ENCODE peak calls at places on chromosomes 16 and 17, in eight cellular contexts. One of them, this sample, is unnamed.
A peak's percentile ranks its signal among the peaks of the same experiment; 100 is the strongest.

GRCh38 chr16:11698271-11698689 is 30.0 kb downstream of the SNN start:
- DNase-seq in ovary: no peak
- DNase-seq in CD4-positive, alpha-beta T cell: no peak
- DNase-seq in fibroblast of lung: peak; percentile 28
- DNase-seq in caudate nucleus: no peak
- DNase-seq in Peyer's patch: no peak
- DNase-seq in AG04450: no peak
- DNase-seq in small intestine: peak; percentile 86
- DNase-seq in this sample: no peak

GRCh38 chr17:679491-679890 is 35.1 kb downstream of the VPS53 start:
- DNase-seq in ovary: no peak
- DNase-seq in CD4-positive, alpha-beta T cell: no peak
- DNase-seq in fibroblast of lung: no peak
- DNase-seq in caudate nucleus: no peak
- DNase-seq in Peyer's patch: no peak
- DNase-seq in AG04450: no peak
- DNase-seq in small intestine: no peak
- DNase-seq in this sample: no peak

GRCh38 chr17:75825748-75826370 is 18.3 kb downstream of the UNC13D start:
- DNase-seq in ovary: no peak
- DNase-seq in CD4-positive, alpha-beta T cell: no peak
- DNase-seq in fibroblast of lung: no peak
- DNase-seq in caudate nucleus: no peak
- DNase-seq in Peyer's patch: no peak
- DNase-seq in AG04450: no peak
- DNase-seq in small intestine: no peak
- DNase-seq in this sample: no peak

GRCh38 chr16:6170022-6170421 is 1072.4 kb upstream of the EEF2KMT start:
- DNase-seq in ovary: no peak
- DNase-seq in CD4-positive, alpha-beta T cell: no peak
- DNase-seq in fibroblast of lung: no peak
- DNase-seq in caudate nucleus: no peak
- DNase-seq in Peyer's patch: no peak
- DNase-seq in AG04450: no peak
- DNase-seq in small intestine: no peak
- DNase-seq in this sample: no peak

GRCh38 chr17:66420961-66421371 is 118.6 kb downstream of the PRKCA start:
- DNase-seq in ovary: peak; percentile 26
- DNase-seq in CD4-positive, alpha-beta T cell: no peak
- DNase-seq in fibroblast of lung: peak; percentile 89
- DNase-seq in caudate nucleus: no peak
- DNase-seq in Peyer's patch: no peak
- DNase-seq in AG04450: no peak
- DNase-seq in small intestine: no peak
- DNase-seq in this sample: no peak

GRCh38 chr16:29667755-29668154 is 4.7 kb downstream of the SPN start:
- DNase-seq in ovary: no peak
- DNase-seq in CD4-positive, alpha-beta T cell: no peak
- DNase-seq in fibroblast of lung: no peak
- DNase-seq in caudate nucleus: no peak
- DNase-seq in Peyer's patch: no peak
- DNase-seq in AG04450: no peak
- DNase-seq in small intestine: no peak
- DNase-seq in this sample: no peak

GRCh38 chr16:17162560-17162959 is 308.2 kb downstream of the XYLT1 start:
- DNase-seq in ovary: no peak
- DNase-seq in CD4-positive, alpha-beta T cell: no peak
- DNase-seq in fibroblast of lung: no peak
- DNase-seq in caudate nucleus: no peak
- DNase-seq in Peyer's patch: no peak
- DNase-seq in AG04450: no peak
- DNase-seq in small intestine: no peak
- DNase-seq in this sample: no peak

GRCh38 chr17:11240841-11241610 is at the start of gene SHISA6:
- DNase-seq in ovary: no peak
- DNase-seq in CD4-positive, alpha-beta T cell: no peak
- DNase-seq in fibroblast of lung: no peak
- DNase-seq in caudate nucleus: no peak
- DNase-seq in Peyer's patch: no peak
- DNase-seq in AG04450: no peak
- DNase-seq in small intestine: no peak
- DNase-seq in this sample: no peak

GRCh38 chr17:63402808-63403207 is 43.3 kb downstream of the CYB561 start:
- DNase-seq in ovary: no peak
- DNase-seq in CD4-positive, alpha-beta T cell: no peak
- DNase-seq in fibroblast of lung: peak; percentile 82
- DNase-seq in caudate nucleus: no peak
- DNase-seq in Peyer's patch: no peak
- DNase-seq in AG04450: peak; percentile 67
- DNase-seq in small intestine: no peak
- DNase-seq in this sample: no peak

GRCh38 chr17:66737524-66737923 is 97.4 kb upstream of the CACNG5 start:
- DNase-seq in ovary: peak; percentile 41
- DNase-seq in CD4-positive, alpha-beta T cell: no peak
- DNase-seq in fibroblast of lung: peak; percentile 61
- DNase-seq in caudate nucleus: no peak
- DNase-seq in Peyer's patch: no peak
- DNase-seq in AG04450: no peak
- DNase-seq in small intestine: no peak
- DNase-seq in this sample: no peak

GRCh38 chr17:75639327-75639726 is 6.1 kb downstream of the SMIM5 start:
- DNase-seq in ovary: no peak
- DNase-seq in CD4-positive, alpha-beta T cell: no peak
- DNase-seq in fibroblast of lung: no peak
- DNase-seq in caudate nucleus: no peak
- DNase-seq in Peyer's patch: no peak
- DNase-seq in AG04450: no peak
- DNase-seq in small intestine: no peak
- DNase-seq in this sample: no peak

GRCh38 chr16:4369006-4369766 is 2.5 kb upstream of the VASN start:
- DNase-seq in ovary: no peak
- DNase-seq in CD4-positive, alpha-beta T cell: no peak
- DNase-seq in fibroblast of lung: no peak
- DNase-seq in caudate nucleus: no peak
- DNase-seq in Peyer's patch: no peak
- DNase-seq in AG04450: no peak
- DNase-seq in small intestine: no peak
- DNase-seq in this sample: no peak

GRCh38 chr17:1718362-1719165 is 5.9 kb upstream of the WDR81 start:
- DNase-seq in ovary: peak; percentile 43
- DNase-seq in CD4-positive, alpha-beta T cell: no peak
- DNase-seq in fibroblast of lung: no peak
- DNase-seq in caudate nucleus: no peak
- DNase-seq in Peyer's patch: no peak
- DNase-seq in AG04450: no peak
- DNase-seq in small intestine: no peak
- DNase-seq in this sample: no peak

DNA sequence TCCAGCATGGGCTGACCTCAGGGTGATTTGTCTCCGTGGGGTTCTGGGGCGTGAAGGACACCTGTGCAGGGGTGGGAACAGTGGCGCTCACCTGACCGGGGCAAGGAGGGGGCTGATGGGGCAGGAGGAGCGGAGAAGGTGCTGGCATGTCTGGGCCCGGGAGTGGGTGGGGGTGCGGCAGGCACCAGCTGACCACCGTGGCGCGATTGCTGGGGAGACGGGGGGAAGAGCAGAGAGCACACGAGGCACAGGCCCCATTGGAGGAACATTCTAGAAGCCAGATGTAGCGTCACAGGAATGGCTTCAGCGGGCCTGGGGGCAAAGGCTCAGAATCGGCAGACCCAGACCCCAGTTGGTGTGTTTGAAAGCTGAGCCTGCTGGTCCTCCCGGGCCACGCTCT is 12.1 kb downstream of the CACNA1H start:
- DNase-seq in ovary: no peak
- DNase-seq in CD4-positive, alpha-beta T cell: no peak
- DNase-seq in fibroblast of lung: no peak
- DNase-seq in caudate nucleus: no peak
- DNase-seq in Peyer's patch: no peak
- DNase-seq in AG04450: no peak
- DNase-seq in small intestine: no peak
- DNase-seq in this sample: no peak
- H3K27ac ChIP-seq in ovary: no peak overlapping the region
- H3K27ac ChIP-seq in CD4-positive, alpha-beta T cell: no peak overlapping the region
- H3K27ac ChIP-seq in fibroblast of lung: no peak overlapping the region
- H3K27ac ChIP-seq in caudate nucleus: no peak overlapping the region
- H3K27ac ChIP-seq in Peyer's patch: no peak overlapping the region
- H3K27ac ChIP-seq in AG04450: no peak overlapping the region
- H3K27ac ChIP-seq in small intestine: no peak overlapping the region
- H3K27ac ChIP-seq in this sample: no peak overlapping the region

GRCh38 chr17:45290269-45290765 is 26.5 kb downstream of the MAP3K14 start:
- DNase-seq in ovary: no peak
- DNase-seq in CD4-positive, alpha-beta T cell: no peak
- DNase-seq in fibroblast of lung: no peak
- DNase-seq in caudate nucleus: no peak
- DNase-seq in Peyer's patch: peak; percentile 41
- DNase-seq in AG04450: no peak
- DNase-seq in small intestine: no peak
- DNase-seq in this sample: no peak

GRCh38 chr17:45291170-45291805 is 25.5 kb downstream of the MAP3K14 start:
- DNase-seq in ovary: no peak
- DNase-seq in CD4-positive, alpha-beta T cell: no peak
- DNase-seq in fibroblast of lung: no peak
- DNase-seq in caudate nucleus: no peak
- DNase-seq in Peyer's patch: peak; percentile 48
- DNase-seq in AG04450: no peak
- DNase-seq in small intestine: no peak
- DNase-seq in this sample: no peak

GRCh38 chr17:45288825-45289224 is 26.9 kb upstream of the SPATA32 start:
- DNase-seq in ovary: no peak
- DNase-seq in CD4-positive, alpha-beta T cell: no peak
- DNase-seq in fibroblast of lung: peak; percentile 36
- DNase-seq in caudate nucleus: no peak
- DNase-seq in Peyer's patch: peak; percentile 36
- DNase-seq in AG04450: no peak
- DNase-seq in small intestine: peak; percentile 45
- DNase-seq in this sample: no peak

GRCh38 chr17:45287526-45288264 is 25.8 kb upstream of the SPATA32 start:
- DNase-seq in ovary: no peak
- DNase-seq in CD4-positive, alpha-beta T cell: no peak
- DNase-seq in fibroblast of lung: no peak
- DNase-seq in caudate nucleus: no peak
- DNase-seq in Peyer's patch: no peak
- DNase-seq in AG04450: no peak
- DNase-seq in small intestine: peak; percentile 80
- DNase-seq in this sample: no peak

DNA sequence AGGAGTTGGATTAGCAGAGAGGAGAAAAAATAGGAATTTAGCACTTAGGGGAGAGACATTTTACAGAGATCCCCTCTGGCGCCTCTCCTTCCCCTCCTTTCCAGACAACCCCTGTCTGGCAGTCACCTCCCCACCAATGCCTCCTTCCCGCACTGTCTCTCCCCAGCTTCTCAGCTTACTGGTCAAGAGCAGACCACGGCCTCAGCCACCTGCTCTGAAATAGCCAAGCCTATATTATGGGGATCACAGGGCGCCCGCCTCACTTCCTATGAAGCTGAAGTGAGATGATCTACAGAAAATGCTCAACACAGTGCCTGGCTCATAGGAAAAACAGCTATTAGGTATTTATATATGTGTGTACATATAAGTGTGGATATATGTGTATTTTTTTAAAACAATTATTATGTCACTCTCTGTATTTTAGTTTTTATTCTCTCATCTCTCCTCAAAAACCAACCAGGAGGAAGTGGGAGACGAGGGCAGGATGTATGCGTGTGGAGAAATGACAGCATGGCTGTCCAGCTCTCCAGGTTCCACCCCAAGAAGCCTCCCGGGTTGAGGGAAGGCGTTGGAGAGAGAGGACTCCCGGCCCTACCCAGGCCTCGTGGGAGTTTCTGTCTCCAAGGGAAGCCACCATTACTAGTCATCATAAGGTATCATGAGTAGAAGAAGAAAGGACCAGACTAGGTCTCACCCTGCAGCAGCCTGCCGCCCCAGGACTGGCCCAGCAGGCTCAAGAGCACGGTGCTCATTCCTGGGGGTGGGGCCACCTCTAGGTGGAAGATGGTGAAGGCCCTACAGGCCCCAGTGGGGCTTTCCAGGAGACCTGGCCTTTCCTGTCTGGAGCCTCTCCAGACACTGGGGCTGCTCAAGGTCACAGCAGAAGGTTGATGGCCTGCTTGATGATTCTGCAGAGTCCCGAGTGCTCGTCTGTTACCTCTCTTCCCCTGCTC is 27.2 kb downstream of the MAP3K14 start:
- DNase-seq in ovary: no peak
- DNase-seq in CD4-positive, alpha-beta T cell: no peak
- DNase-seq in fibroblast of lung: no peak
- DNase-seq in caudate nucleus: no peak
- DNase-seq in Peyer's patch: peak; percentile 50
- DNase-seq in AG04450: no peak
- DNase-seq in small intestine: no peak
- DNase-seq in this sample: no peak
- H3K27ac ChIP-seq in ovary: no peak overlapping the region
- H3K27ac ChIP-seq in CD4-positive, alpha-beta T cell: no peak overlapping the region
- H3K27ac ChIP-seq in fibroblast of lung: no peak overlapping the region
- H3K27ac ChIP-seq in caudate nucleus: no peak overlapping the region
- H3K27ac ChIP-seq in Peyer's patch: peak overlapping the region; percentile 37
- H3K27ac ChIP-seq in AG04450: no peak overlapping the region
- H3K27ac ChIP-seq in small intestine: peak overlapping the region; percentile 79
- H3K27ac ChIP-seq in this sample: no peak overlapping the region

GRCh38 chr16:73051903-73052302 is 4.0 kb upstream of the ZFHX3 start:
- DNase-seq in ovary: no peak
- DNase-seq in CD4-positive, alpha-beta T cell: no peak
- DNase-seq in fibroblast of lung: no peak
- DNase-seq in caudate nucleus: no peak
- DNase-seq in Peyer's patch: no peak
- DNase-seq in AG04450: no peak
- DNase-seq in small intestine: no peak
- DNase-seq in this sample: no peak
- H3K27ac ChIP-seq in ovary: no peak overlapping the region
- H3K27ac ChIP-seq in CD4-positive, alpha-beta T cell: no peak overlapping the region
- H3K27ac ChIP-seq in fibroblast of lung: peak overlapping the region; percentile 95
- H3K27ac ChIP-seq in caudate nucleus: peak overlapping the region; percentile 83
- H3K27ac ChIP-seq in Peyer's patch: no peak overlapping the region
- H3K27ac ChIP-seq in AG04450: peak overlapping the region; percentile 54
- H3K27ac ChIP-seq in small intestine: no peak overlapping the region
- H3K27ac ChIP-seq in this sample: no peak overlapping the region

DNA sequence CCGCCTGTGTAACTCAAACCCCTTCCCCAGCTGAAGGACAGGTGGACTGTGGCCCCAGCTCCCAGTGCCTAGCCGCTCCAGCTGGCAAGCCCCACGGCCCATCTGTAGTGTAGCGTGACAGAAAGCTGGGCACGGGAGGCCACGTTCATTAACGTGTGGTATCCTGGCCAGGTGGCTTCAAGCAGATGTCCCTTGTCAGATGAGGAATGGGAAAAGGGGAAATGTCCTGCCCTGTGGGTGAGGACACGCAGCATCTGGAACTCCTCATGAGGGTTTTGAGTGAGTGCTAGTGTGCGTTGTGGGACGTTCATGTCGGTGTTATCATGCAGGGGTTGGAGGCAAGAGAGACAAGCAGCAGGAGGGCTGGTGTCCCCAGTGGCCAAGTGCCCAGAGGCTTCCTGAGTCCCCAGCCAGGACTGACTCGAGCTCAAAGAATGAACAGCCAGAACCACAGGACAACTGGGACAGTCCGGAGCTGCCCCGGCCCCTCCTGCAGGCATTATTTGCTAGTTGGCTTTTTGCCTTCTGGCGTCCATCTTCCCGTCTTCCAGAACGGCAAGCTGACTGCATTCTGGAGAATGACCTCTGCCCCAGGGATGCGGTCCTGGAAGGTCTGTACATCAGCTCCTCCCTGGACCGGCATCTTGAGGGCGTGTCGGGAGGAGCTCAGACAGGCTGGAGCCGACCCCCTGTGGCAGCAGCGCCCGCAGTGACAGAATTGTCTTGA is 19.3 kb downstream of the KDM8 start:
- DNase-seq in ovary: no peak
- DNase-seq in CD4-positive, alpha-beta T cell: no peak
- DNase-seq in fibroblast of lung: peak; percentile 35
- DNase-seq in caudate nucleus: no peak
- DNase-seq in Peyer's patch: no peak
- DNase-seq in AG04450: no peak
- DNase-seq in small intestine: peak; percentile 36
- DNase-seq in this sample: no peak
- H3K27ac ChIP-seq in ovary: no peak overlapping the region
- H3K27ac ChIP-seq in CD4-positive, alpha-beta T cell: no peak overlapping the region
- H3K27ac ChIP-seq in fibroblast of lung: peak overlapping the region; percentile 86
- H3K27ac ChIP-seq in caudate nucleus: no peak overlapping the region
- H3K27ac ChIP-seq in Peyer's patch: peak overlapping the region; percentile 55
- H3K27ac ChIP-seq in AG04450: peak overlapping the region; percentile 80
- H3K27ac ChIP-seq in small intestine: peak overlapping the region; percentile 45
- H3K27ac ChIP-seq in this sample: no peak overlapping the region

This sample was measured in substantia nigra.